ENCODE peak calls at places on chromosome 18, in ten cellular contexts. W, S, G, Y, Q, P, B, U, Z and R are unnamed samples.

GRCh38 chr18:76977108-76977621 is 154.8 kb downstream of the ZNF236 start:
- DNase-seq in W (no peak), S (no peak), G (no peak), Y (no peak), Q (no peak), P (no peak), B (no peak), U (no peak), Z (no peak), R (no peak)

GRCh38 chr18:8367217-8367988 is 241.8 kb upstream of the RAB12 start:
- DNase-seq in W (peak), S (no peak), G (peak), Y (no peak), Q (no peak), P (no peak), B (peak), U (peak), Z (peak), R (no peak)

GRCh38 chr18:80176334-80177080 is 67.4 kb downstream of the ADNP2 start:
- DNase-seq in W (no peak), S (no peak), G (peak), Y (peak), Q (peak), P (no peak), B (peak), U (no peak), Z (no peak), R (no peak)

GRCh38 chr18:55252053-55252675 is 292.9 kb upstream of the CCDC68 start:
- DNase-seq in W (no peak), S (no peak), G (no peak), Y (no peak), Q (no peak), P (no peak), B (no peak), U (no peak), Z (no peak), R (no peak)

GRCh38 chr18:74784791-74785190 is 187.1 kb downstream of the ZNF407 start:
- DNase-seq in W (no peak), S (no peak), G (no peak), Y (no peak), Q (no peak), P (no peak), B (no peak), U (no peak), Z (no peak), R (no peak)

GRCh38 chr18:73060666-73061270 is 193.0 kb upstream of the NETO1 start:
- DNase-seq in W (no peak), S (no peak), G (peak), Y (no peak), Q (peak), P (no peak), B (no peak), U (no peak), Z (no peak), R (peak)

GRCh38 chr18:75249672-75250470 is 39.3 kb downstream of the TSHZ1 start:
- DNase-seq in W (no peak), S (no peak), G (no peak), Y (no peak), Q (no peak), P (no peak), B (no peak), U (no peak), Z (no peak), R (no peak)

GRCh38 chr18:23721711-23722479 is 32.6 kb downstream of the LAMA3 start:
- DNase-seq in W (no peak), S (no peak), G (no peak), Y (peak), Q (no peak), P (no peak), B (no peak), U (no peak), Z (peak), R (no peak)

GRCh38 chr18:41265047-41265446 is 690.0 kb upstream of the PIK3C3 start:
- DNase-seq in W (no peak), S (no peak), G (no peak), Y (peak), Q (no peak), P (no peak), B (no peak), U (no peak), Z (no peak), R (no peak)

GRCh38 chr18:63320690-63321265 is 1.2 kb upstream of the BCL2 start:
- DNase-seq in W (peak), S (peak), G (peak), Y (no peak), Q (peak), P (no peak), B (no peak), U (peak), Z (peak), R (no peak)

GRCh38 chr18:3114456-3114855 is 101.5 kb upstream of the LPIN2 start:
- DNase-seq in W (no peak), S (no peak), G (no peak), Y (no peak), Q (no peak), P (no peak), B (no peak), U (no peak), Z (no peak), R (no peak)

GRCh38 chr18:26301681-26302080 is 75.4 kb downstream of the TAF4B start:
- DNase-seq in W (no peak), S (no peak), G (no peak), Y (no peak), Q (no peak), P (no peak), B (no peak), U (no peak), Z (peak), R (peak)

GRCh38 chr18:61334951-61335736 is 1.9 kb downstream of the CDH20 start:
- DNase-seq in W (no peak), S (no peak), G (no peak), Y (no peak), Q (no peak), P (no peak), B (no peak), U (no peak), Z (no peak), R (no peak)

GRCh38 chr18:49021433-49022129 is 70.8 kb upstream of the SMAD7 start:
- DNase-seq in W (peak), S (no peak), G (peak), Y (no peak), Q (peak), P (no peak), B (no peak), U (peak), Z (peak), R (no peak)

GRCh38 chr18:9100796-9101195 is 1.7 kb upstream of the NDUFV2 start:
- DNase-seq in W (no peak), S (no peak), G (peak), Y (no peak), Q (no peak), P (no peak), B (no peak), U (no peak), Z (no peak), R (no peak)

GRCh38 chr18:49625021-49625691 is 63.3 kb downstream of the LIPG start:
- DNase-seq in W (no peak), S (no peak), G (peak), Y (peak), Q (no peak), P (no peak), B (no peak), U (no peak), Z (no peak), R (peak)

GRCh38 chr18:57438669-57439616 is 3.8 kb downstream of the ONECUT2 start:
- DNase-seq in W (no peak), S (no peak), G (no peak), Y (no peak), Q (no peak), P (no peak), B (no peak), U (no peak), Z (peak), R (no peak)

GRCh38 chr18:7725473-7725872 is 158.4 kb downstream of the PTPRM start:
- DNase-seq in W (no peak), S (no peak), G (no peak), Y (no peak), Q (no peak), P (no peak), B (no peak), U (no peak), Z (no peak), R (no peak)

GRCh38 chr18:10234912-10235439 is 219.5 kb upstream of the APCDD1 start:
- DNase-seq in W (no peak), S (no peak), G (no peak), Y (peak), Q (peak), P (no peak), B (peak), U (no peak), Z (no peak), R (no peak)

GRCh38 chr18:13028869-13029268 is 37.7 kb downstream of the CEP192 start:
- DNase-seq in W (no peak), S (no peak), G (no peak), Y (no peak), Q (no peak), P (no peak), B (no peak), U (no peak), Z (no peak), R (no peak)

GRCh38 chr18:47809420-47809819 is 121.0 kb downstream of the SMAD2 start:
- DNase-seq in W (no peak), S (no peak), G (no peak), Y (no peak), Q (no peak), P (no peak), B (no peak), U (no peak), Z (no peak), R (no peak)

GRCh38 chr18:32469190-32469611 is 1.5 kb downstream of the GAREM1 start:
- DNase-seq in W (no peak), S (no peak), G (peak), Y (no peak), Q (peak), P (no peak), B (peak), U (no peak), Z (peak), R (peak)

GRCh38 chr18:39463986-39464385 is 1898.4 kb upstream of the CELF4 start:
- DNase-seq in W (no peak), S (no peak), G (no peak), Y (no peak), Q (peak), P (no peak), B (no peak), U (no peak), Z (no peak), R (no peak)

GRCh38 chr18:9612989-9613388 is 1.4 kb downstream of the PPP4R1 start:
- DNase-seq in W (no peak), S (no peak), G (peak), Y (no peak), Q (no peak), P (no peak), B (no peak), U (no peak), Z (no peak), R (no peak)

GRCh38 chr18:5772706-5773105 is 122.6 kb downstream of the TMEM200C start:
- DNase-seq in W (no peak), S (no peak), G (no peak), Y (no peak), Q (no peak), P (no peak), B (no peak), U (no peak), Z (no peak), R (no peak)

GRCh38 chr18:69380324-69380723 is 20.4 kb upstream of the DOK6 start:
- DNase-seq in W (no peak), S (no peak), G (no peak), Y (no peak), Q (no peak), P (no peak), B (no peak), U (no peak), Z (no peak), R (no peak)

GRCh38 chr18:13362617-13363016 is 144.1 kb downstream of the LDLRAD4 start:
- DNase-seq in W (no peak), S (no peak), G (no peak), Y (no peak), Q (no peak), P (no peak), B (no peak), U (no peak), Z (no peak), R (no peak)

GRCh38 chr18:25349926-25350560 is 1.9 kb downstream of the ZNF521 start:
- DNase-seq in W (no peak), S (peak), G (no peak), Y (no peak), Q (no peak), P (no peak), B (no peak), U (no peak), Z (no peak), R (no peak)

GRCh38 chr18:23324056-23324811 is 128.9 kb upstream of the RIOK3 start:
- DNase-seq in W (no peak), S (no peak), G (no peak), Y (no peak), Q (no peak), P (no peak), B (no peak), U (no peak), Z (no peak), R (no peak)

GRCh38 chr18:48345596-48345995 is 63.6 kb downstream of the ZBTB7C start:
- DNase-seq in W (no peak), S (no peak), G (peak), Y (no peak), Q (peak), P (no peak), B (peak), U (no peak), Z (peak), R (no peak)